ENCODE peak calls at places on chromosomes 16 and 17, in ten cellular contexts. One of them, this sample, is unnamed.

GRCh38 chr17:2634361-2634960 is 41.0 kb downstream of the PAFAH1B1 start:
- DNase-seq in effector CD4-positive, alpha-beta T cell: no peak
- DNase-seq in activated naive CD8-positive, alpha-beta T cell treated with anti-CD3 and anti-CD28 coated beads, Interleukin-2, amount 50 U/mL, for 24 hours: no peak
- DNase-seq in heart right ventricle: no peak
- DNase-seq in IMR-90: peak; percentile 25
- DNase-seq in HS-5: peak; percentile 9
- DNase-seq in lower lobe of right lung: no peak
- DNase-seq in NCI-H1417: peak; percentile 32
- DNase-seq in NCI-H1930: no peak
- DNase-seq in H9: peak; percentile 49
- DNase-seq in this sample: no peak

GRCh38 chr16:84607061-84607460 is 10.8 kb downstream of the COTL1 start:
- DNase-seq in effector CD4-positive, alpha-beta T cell: no peak
- DNase-seq in HS-5: no peak
- DNase-seq in heart right ventricle: no peak
- DNase-seq in IMR-90: no peak
- DNase-seq in NCI-H1930: no peak
- DNase-seq in H9: no peak
- DNase-seq in NCI-H1417: no peak
- DNase-seq in activated naive CD8-positive, alpha-beta T cell treated with anti-CD3 and anti-CD28 coated beads, Interleukin-2, amount 50 U/mL, for 24 hours: no peak
- DNase-seq in lower lobe of right lung: no peak
- DNase-seq in this sample: no peak

GRCh38 chr17:74493381-74493833 is 27.0 kb downstream of the CD300A start:
- DNase-seq in effector CD4-positive, alpha-beta T cell: peak; percentile 52
- DNase-seq in HS-5: no peak
- DNase-seq in activated naive CD8-positive, alpha-beta T cell treated with anti-CD3 and anti-CD28 coated beads, Interleukin-2, amount 50 U/mL, for 24 hours: peak; percentile 73
- DNase-seq in heart right ventricle: peak; percentile 66
- DNase-seq in NCI-H1417: peak; percentile 58
- DNase-seq in H9: peak; percentile 89
- DNase-seq in NCI-H1930: peak; percentile 70
- DNase-seq in IMR-90: peak; percentile 45
- DNase-seq in lower lobe of right lung: peak; percentile 70
- DNase-seq in this sample: peak; percentile 42

GRCh38 chr17:9473716-9474115 is 101.9 kb downstream of the STX8 start:
- DNase-seq in heart right ventricle: no peak
- DNase-seq in NCI-H1930: no peak
- DNase-seq in lower lobe of right lung: no peak
- DNase-seq in effector CD4-positive, alpha-beta T cell: no peak
- DNase-seq in IMR-90: peak; percentile 49
- DNase-seq in activated naive CD8-positive, alpha-beta T cell treated with anti-CD3 and anti-CD28 coated beads, Interleukin-2, amount 50 U/mL, for 24 hours: no peak
- DNase-seq in HS-5: peak; percentile 80
- DNase-seq in NCI-H1417: no peak
- DNase-seq in H9: no peak
- DNase-seq in this sample: no peak

GRCh38 chr17:44197980-44198720 is 1.5 kb downstream of the ATXN7L3 start:
- DNase-seq in lower lobe of right lung: no peak
- DNase-seq in heart right ventricle: no peak
- DNase-seq in effector CD4-positive, alpha-beta T cell: peak; percentile 19
- DNase-seq in H9: no peak
- DNase-seq in activated naive CD8-positive, alpha-beta T cell treated with anti-CD3 and anti-CD28 coated beads, Interleukin-2, amount 50 U/mL, for 24 hours: peak; percentile 39
- DNase-seq in IMR-90: peak; percentile 41
- DNase-seq in HS-5: no peak
- DNase-seq in NCI-H1417: no peak
- DNase-seq in NCI-H1930: no peak
- DNase-seq in this sample: peak; percentile 41

GRCh38 chr16:48556913-48557351 is 53.0 kb downstream of the N4BP1 start:
- DNase-seq in IMR-90: peak; percentile 89
- DNase-seq in activated naive CD8-positive, alpha-beta T cell treated with anti-CD3 and anti-CD28 coated beads, Interleukin-2, amount 50 U/mL, for 24 hours: peak; percentile 41
- DNase-seq in heart right ventricle: no peak
- DNase-seq in HS-5: no peak
- DNase-seq in H9: no peak
- DNase-seq in effector CD4-positive, alpha-beta T cell: no peak
- DNase-seq in NCI-H1417: no peak
- DNase-seq in lower lobe of right lung: no peak
- DNase-seq in NCI-H1930: no peak
- DNase-seq in this sample: no peak

GRCh38 chr16:89686520-89687091 is at the start of gene CDK10:
- DNase-seq in effector CD4-positive, alpha-beta T cell: peak; percentile 82
- DNase-seq in lower lobe of right lung: peak; percentile 88
- DNase-seq in NCI-H1930: peak; percentile 90
- DNase-seq in H9: peak; percentile 91
- DNase-seq in NCI-H1417: peak; percentile 93
- DNase-seq in activated naive CD8-positive, alpha-beta T cell treated with anti-CD3 and anti-CD28 coated beads, Interleukin-2, amount 50 U/mL, for 24 hours: peak; percentile 96
- DNase-seq in heart right ventricle: peak; percentile 91
- DNase-seq in IMR-90: peak; percentile 76
- DNase-seq in HS-5: no peak
- DNase-seq in this sample: peak; percentile 86

GRCh38 chr17:8002646-8003593 is 505 bp downstream of the GUCY2D start:
- DNase-seq in NCI-H1417: no peak
- DNase-seq in NCI-H1930: no peak
- DNase-seq in effector CD4-positive, alpha-beta T cell: no peak
- DNase-seq in activated naive CD8-positive, alpha-beta T cell treated with anti-CD3 and anti-CD28 coated beads, Interleukin-2, amount 50 U/mL, for 24 hours: no peak
- DNase-seq in HS-5: no peak
- DNase-seq in heart right ventricle: no peak
- DNase-seq in lower lobe of right lung: no peak
- DNase-seq in H9: peak; percentile 51
- DNase-seq in IMR-90: no peak
- DNase-seq in this sample: no peak

GRCh38 chr17:63475491-63476412 is 1.1 kb upstream of the ACE start:
- DNase-seq in activated naive CD8-positive, alpha-beta T cell treated with anti-CD3 and anti-CD28 coated beads, Interleukin-2, amount 50 U/mL, for 24 hours: no peak
- DNase-seq in IMR-90: peak; percentile 34
- DNase-seq in NCI-H1417: no peak
- DNase-seq in HS-5: no peak
- DNase-seq in effector CD4-positive, alpha-beta T cell: no peak
- DNase-seq in NCI-H1930: no peak
- DNase-seq in heart right ventricle: no peak
- DNase-seq in H9: no peak
- DNase-seq in lower lobe of right lung: no peak
- DNase-seq in this sample: no peak

GRCh38 chr17:55783684-55784245 is 32.9 kb downstream of the PCTP start:
- DNase-seq in IMR-90: no peak
- DNase-seq in effector CD4-positive, alpha-beta T cell: no peak
- DNase-seq in HS-5: no peak
- DNase-seq in activated naive CD8-positive, alpha-beta T cell treated with anti-CD3 and anti-CD28 coated beads, Interleukin-2, amount 50 U/mL, for 24 hours: no peak
- DNase-seq in NCI-H1417: no peak
- DNase-seq in lower lobe of right lung: peak; percentile 50
- DNase-seq in heart right ventricle: peak; percentile 81
- DNase-seq in H9: peak; percentile 34
- DNase-seq in NCI-H1930: no peak
- DNase-seq in this sample: no peak

This sample was measured in T-cell.